ENCODE peak calls at places on chromosomes 6 and 20, in nine cellular contexts. One of them, this sample, is unnamed.

GRCh38 chr6:144332177-144332576 is 47.0 kb downstream of the UTRN start:
- DNase-seq in sigmoid colon: no peak
- DNase-seq in breast epithelium: no peak
- DNase-seq in endothelial cell of umbilical vein: no peak
- DNase-seq in stomach: no peak
- DNase-seq in GM12892: no peak
- DNase-seq in H1: no peak
- DNase-seq in GM12878: no peak
- DNase-seq in GM12891: no peak
- DNase-seq in this sample: no peak

GRCh38 chr6:81614292-81614691 is 138.2 kb downstream of the TENT5A start:
- DNase-seq in H1: no peak
- DNase-seq in breast epithelium: no peak
- DNase-seq in GM12878: no peak
- DNase-seq in endothelial cell of umbilical vein: peak; percentile 77
- DNase-seq in GM12892: no peak
- DNase-seq in sigmoid colon: no peak
- DNase-seq in stomach: peak; percentile 27
- DNase-seq in GM12891: no peak
- DNase-seq in this sample: no peak

GRCh38 chr6:4224082-4224978 is 89.0 kb upstream of the ECI2 start:
- DNase-seq in stomach: no peak
- DNase-seq in sigmoid colon: no peak
- DNase-seq in GM12878: no peak
- DNase-seq in H1: no peak
- DNase-seq in breast epithelium: no peak
- DNase-seq in endothelial cell of umbilical vein: no peak
- DNase-seq in GM12891: no peak
- DNase-seq in GM12892: no peak
- DNase-seq in this sample: no peak

GRCh38 chr6:14543971-14544620 is 426.5 kb downstream of the CD83 start:
- DNase-seq in H1: no peak
- DNase-seq in stomach: no peak
- DNase-seq in sigmoid colon: no peak
- DNase-seq in GM12892: no peak
- DNase-seq in GM12878: no peak
- DNase-seq in GM12891: no peak
- DNase-seq in endothelial cell of umbilical vein: no peak
- DNase-seq in breast epithelium: no peak
- DNase-seq in this sample: no peak

GRCh38 chr20:39112196-39112743 is 150.1 kb downstream of the DHX35 start:
- DNase-seq in endothelial cell of umbilical vein: peak; percentile 41
- DNase-seq in H1: peak; percentile 54
- DNase-seq in GM12891: peak; percentile 57
- DNase-seq in breast epithelium: no peak
- DNase-seq in GM12892: peak; percentile 47
- DNase-seq in stomach: peak; percentile 71
- DNase-seq in sigmoid colon: no peak
- DNase-seq in GM12878: no peak
- DNase-seq in this sample: peak; percentile 29

GRCh38 chr20:6091661-6092060 is 31.2 kb downstream of the FERMT1 start:
- DNase-seq in sigmoid colon: no peak
- DNase-seq in GM12891: no peak
- DNase-seq in stomach: no peak
- DNase-seq in H1: no peak
- DNase-seq in GM12892: no peak
- DNase-seq in GM12878: no peak
- DNase-seq in breast epithelium: no peak
- DNase-seq in endothelial cell of umbilical vein: no peak
- DNase-seq in this sample: no peak

GRCh38 chr6:168558686-168559085 is 117.7 kb downstream of the SMOC2 start:
- DNase-seq in endothelial cell of umbilical vein: no peak
- DNase-seq in GM12878: no peak
- DNase-seq in breast epithelium: no peak
- DNase-seq in GM12892: no peak
- DNase-seq in sigmoid colon: no peak
- DNase-seq in H1: no peak
- DNase-seq in GM12891: no peak
- DNase-seq in stomach: no peak
- DNase-seq in this sample: no peak

GRCh38 chr6:161882196-161882595 is 608.3 kb upstream of the AGPAT4 start:
- DNase-seq in GM12878: no peak
- DNase-seq in breast epithelium: no peak
- DNase-seq in GM12891: no peak
- DNase-seq in H1: no peak
- DNase-seq in sigmoid colon: no peak
- DNase-seq in GM12892: no peak
- DNase-seq in endothelial cell of umbilical vein: no peak
- DNase-seq in stomach: no peak
- DNase-seq in this sample: no peak

GRCh38 chr6:70668499-70668812 is 773 bp downstream of the SMAP1 start:
- DNase-seq in GM12892: no peak
- DNase-seq in stomach: no peak
- DNase-seq in H1: no peak
- DNase-seq in endothelial cell of umbilical vein: peak; percentile 6
- DNase-seq in breast epithelium: no peak
- DNase-seq in sigmoid colon: no peak
- DNase-seq in GM12891: no peak
- DNase-seq in GM12878: no peak
- DNase-seq in this sample: no peak

GRCh38 chr6:70669133-70669532 is 1.4 kb downstream of the SMAP1 start:
- DNase-seq in GM12892: no peak
- DNase-seq in breast epithelium: no peak
- DNase-seq in stomach: no peak
- DNase-seq in endothelial cell of umbilical vein: no peak
- DNase-seq in GM12878: no peak
- DNase-seq in H1: no peak
- DNase-seq in GM12891: no peak
- DNase-seq in sigmoid colon: no peak
- DNase-seq in this sample: no peak

GRCh38 chr6:70667256-70667710 is 400 bp upstream of the SMAP1 start:
- DNase-seq in GM12892: no peak
- DNase-seq in GM12891: no peak
- DNase-seq in endothelial cell of umbilical vein: no peak
- DNase-seq in breast epithelium: no peak
- DNase-seq in GM12878: no peak
- DNase-seq in sigmoid colon: no peak
- DNase-seq in stomach: no peak
- DNase-seq in H1: no peak
- DNase-seq in this sample: no peak

GRCh38 chr6:70666726-70667125 is 957 bp upstream of the SMAP1 start:
- DNase-seq in breast epithelium: no peak
- DNase-seq in GM12892: no peak
- DNase-seq in stomach: no peak
- DNase-seq in GM12878: no peak
- DNase-seq in endothelial cell of umbilical vein: no peak
- DNase-seq in GM12891: no peak
- DNase-seq in H1: no peak
- DNase-seq in sigmoid colon: no peak
- DNase-seq in this sample: no peak

DNA sequence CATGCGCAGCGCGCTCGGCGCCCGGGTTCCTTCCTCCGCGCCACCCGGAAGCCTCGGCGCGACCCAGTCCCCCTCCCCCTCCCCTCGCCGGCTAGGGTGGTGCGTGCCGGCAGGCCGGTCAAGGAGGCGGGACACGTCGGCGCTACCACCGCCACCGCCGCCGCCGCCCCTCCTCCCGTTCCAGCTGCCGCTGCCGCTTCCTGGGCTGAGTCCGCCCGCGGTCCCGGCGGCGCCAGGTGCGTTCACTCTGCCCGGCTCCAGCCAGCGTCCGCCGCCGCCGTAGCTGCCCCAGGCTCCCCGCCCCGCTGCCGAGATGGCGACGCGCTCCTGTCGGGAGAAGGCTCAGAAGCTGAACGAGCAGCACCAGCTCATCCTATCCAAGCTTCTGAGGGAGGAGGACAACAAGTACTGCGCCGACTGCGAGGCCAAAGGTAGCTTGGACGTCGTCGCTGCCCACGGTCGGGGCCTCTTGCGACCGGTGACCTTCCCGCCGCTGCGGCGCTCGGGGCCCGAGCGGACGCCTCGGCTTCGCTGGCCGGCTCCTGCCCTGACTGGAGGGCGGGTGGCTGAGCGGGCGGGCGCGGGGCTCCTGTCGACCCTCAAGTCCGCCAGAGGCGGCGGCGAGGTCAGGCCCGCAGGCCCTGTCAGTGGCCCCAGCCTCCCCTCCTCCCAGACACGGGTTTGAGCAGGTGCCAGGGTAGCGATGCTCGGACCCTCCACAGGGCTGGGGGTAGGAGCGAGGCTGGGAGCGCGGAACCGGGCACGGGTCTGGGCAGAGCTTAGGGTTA is at the start of gene SMAP1:
- DNase-seq in H1: peak; percentile 83
- DNase-seq in breast epithelium: peak; percentile 86
- DNase-seq in GM12878: peak; percentile 72
- DNase-seq in GM12891: peak; percentile 88
- DNase-seq in GM12892: peak; percentile 86
- DNase-seq in stomach: peak; percentile 97
- DNase-seq in endothelial cell of umbilical vein: peak; percentile 91
- DNase-seq in sigmoid colon: peak; percentile 96
- DNase-seq in this sample: peak; percentile 91
- TF ChIP-seq POLR2A in H1: peak; percentile 72
- TF ChIP-seq POLR2A in breast epithelium: no peak
- TF ChIP-seq POLR2A in GM12878: peak; percentile 95
- TF ChIP-seq POLR2A in GM12891: no peak
- TF ChIP-seq POLR2A in GM12892: peak; percentile 74
- TF ChIP-seq POLR2A in stomach: no peak
- TF ChIP-seq POLR2A in endothelial cell of umbilical vein: peak; percentile 19
- TF ChIP-seq POLR2A in sigmoid colon: no peak
- TF ChIP-seq POLR2A in this sample: peak; percentile 81

DNA sequence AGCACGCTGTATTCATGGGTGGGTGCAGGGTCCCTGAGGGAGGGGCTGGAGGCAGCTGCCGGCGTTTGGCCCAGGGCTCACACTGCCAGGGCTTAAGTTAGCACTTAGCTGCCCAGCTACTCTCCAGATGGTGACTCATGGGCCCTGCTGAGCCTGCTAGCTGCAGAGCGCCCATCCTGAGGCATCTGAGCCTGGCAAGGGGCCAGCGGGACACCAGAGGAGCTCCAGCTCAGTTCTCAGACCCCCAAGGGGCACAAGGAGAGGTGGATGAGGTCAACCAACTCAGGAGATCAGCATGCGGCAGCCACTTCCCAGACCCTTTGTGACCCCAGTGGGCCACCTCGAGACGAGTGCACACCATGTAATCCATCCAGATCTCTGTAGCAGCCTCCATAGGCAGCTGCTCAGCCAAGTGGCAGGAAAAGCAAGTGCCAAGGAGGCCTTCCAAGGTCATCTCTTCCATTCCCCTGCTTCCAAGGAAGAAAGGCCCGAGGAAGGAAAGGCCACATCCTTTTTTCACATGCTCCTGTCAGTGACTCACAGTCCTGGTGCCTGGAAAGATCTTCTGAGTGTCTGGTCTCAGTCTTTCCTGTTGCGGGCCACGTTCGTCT is 35.3 kb downstream of the FOXP4 start:
- DNase-seq in sigmoid colon: peak; percentile 80
- DNase-seq in stomach: no peak
- DNase-seq in GM12892: no peak
- DNase-seq in H1: no peak
- DNase-seq in GM12891: no peak
- DNase-seq in breast epithelium: no peak
- DNase-seq in GM12878: no peak
- DNase-seq in endothelial cell of umbilical vein: peak; percentile 85
- DNase-seq in this sample: no peak
- TF ChIP-seq POLR2AphosphoS5 in sigmoid colon: no peak
- TF ChIP-seq POLR2AphosphoS5 in stomach: no peak
- TF ChIP-seq POLR2AphosphoS5 in GM12892: no peak
- TF ChIP-seq POLR2AphosphoS5 in H1: no peak
- TF ChIP-seq POLR2AphosphoS5 in GM12891: no peak
- TF ChIP-seq POLR2AphosphoS5 in breast epithelium: no peak
- TF ChIP-seq POLR2AphosphoS5 in GM12878: no peak
- TF ChIP-seq POLR2AphosphoS5 in endothelial cell of umbilical vein: peak; percentile 32
- TF ChIP-seq POLR2AphosphoS5 in this sample: no peak

GRCh38 chr20:63861981-63862901 is 943 bp downstream of the ABHD16B start:
- DNase-seq in sigmoid colon: no peak
- DNase-seq in H1: no peak
- DNase-seq in GM12891: no peak
- DNase-seq in GM12878: no peak
- DNase-seq in stomach: no peak
- DNase-seq in endothelial cell of umbilical vein: no peak
- DNase-seq in GM12892: no peak
- DNase-seq in breast epithelium: no peak
- DNase-seq in this sample: no peak

GRCh38 chr20:63864545-63864977 is 509 bp upstream of the TPD52L2 start:
- DNase-seq in H1: no peak
- DNase-seq in stomach: no peak
- DNase-seq in GM12891: no peak
- DNase-seq in endothelial cell of umbilical vein: no peak
- DNase-seq in GM12878: no peak
- DNase-seq in sigmoid colon: no peak
- DNase-seq in GM12892: no peak
- DNase-seq in breast epithelium: no peak
- DNase-seq in this sample: no peak

GRCh38 chr20:63863021-63863797 is 1.9 kb upstream of the TPD52L2 start:
- DNase-seq in GM12891: no peak
- DNase-seq in GM12878: no peak
- DNase-seq in sigmoid colon: no peak
- DNase-seq in H1: no peak
- DNase-seq in breast epithelium: no peak
- DNase-seq in endothelial cell of umbilical vein: no peak
- DNase-seq in stomach: no peak
- DNase-seq in GM12892: no peak
- DNase-seq in this sample: no peak

GRCh38 chr20:63864978-63865640 is at the start of gene TPD52L2:
- DNase-seq in GM12891: peak; percentile 96
- DNase-seq in breast epithelium: peak; percentile 100
- DNase-seq in endothelial cell of umbilical vein: peak; percentile 99
- DNase-seq in sigmoid colon: peak; percentile 99
- DNase-seq in stomach: peak; percentile 99
- DNase-seq in GM12892: peak; percentile 96
- DNase-seq in H1: peak; percentile 98
- DNase-seq in GM12878: peak; percentile 94
- DNase-seq in this sample: peak; percentile 100

DNA sequence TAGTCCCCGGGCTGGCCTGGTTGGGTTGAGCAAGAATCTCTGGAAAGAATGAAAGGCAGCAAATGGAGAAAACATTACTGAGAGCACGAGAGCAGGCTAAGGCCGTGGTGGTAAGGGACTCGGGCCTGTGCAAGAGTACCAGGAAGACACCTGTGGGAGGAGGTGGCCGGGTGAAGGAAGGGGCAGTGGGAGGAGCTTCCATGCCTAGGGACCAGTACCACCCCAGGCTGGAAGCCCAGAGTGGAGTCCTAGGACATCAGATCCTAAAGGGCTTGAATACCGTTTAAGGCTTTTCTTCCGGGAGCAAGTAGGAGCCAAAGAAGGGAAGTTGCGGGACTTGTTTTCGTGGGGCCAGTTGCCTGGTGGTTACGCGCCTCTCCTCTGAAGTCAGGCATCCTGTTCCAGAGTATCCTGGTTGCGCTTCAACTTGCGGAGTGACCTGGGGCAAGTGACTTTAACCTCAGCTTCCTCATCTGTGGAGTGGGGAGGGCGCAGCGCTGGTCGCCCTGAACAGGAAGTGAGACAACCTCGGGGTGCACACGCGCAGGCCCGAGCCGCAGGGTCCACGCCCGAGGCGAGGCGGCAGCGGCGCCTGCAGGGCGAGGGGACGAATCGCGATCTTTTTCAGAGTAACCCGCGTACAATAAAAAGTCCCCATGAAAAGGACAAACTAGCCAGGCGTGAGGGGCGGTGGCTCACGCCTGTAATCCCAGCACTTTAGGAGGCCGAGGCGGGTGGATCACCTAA is 1.1 kb upstream of the TPD52L2 start:
- DNase-seq in breast epithelium: peak; percentile 90
- DNase-seq in GM12891: peak; percentile 90
- DNase-seq in stomach: peak; percentile 87
- DNase-seq in H1: peak; percentile 23
- DNase-seq in GM12878: peak; percentile 86
- DNase-seq in endothelial cell of umbilical vein: peak; percentile 84
- DNase-seq in GM12892: peak; percentile 90
- DNase-seq in sigmoid colon: peak; percentile 93
- DNase-seq in this sample: peak; percentile 68
- TF ChIP-seq POLR2A in breast epithelium: no peak
- TF ChIP-seq POLR2A in GM12891: peak; percentile 70
- TF ChIP-seq POLR2A in stomach: no peak
- TF ChIP-seq POLR2A in H1: no peak
- TF ChIP-seq POLR2A in GM12878: peak; percentile 78
- TF ChIP-seq POLR2A in endothelial cell of umbilical vein: no peak
- TF ChIP-seq POLR2A in GM12892: peak; percentile 74
- TF ChIP-seq POLR2A in sigmoid colon: no peak
- TF ChIP-seq POLR2A in this sample: peak; percentile 47

DNA sequence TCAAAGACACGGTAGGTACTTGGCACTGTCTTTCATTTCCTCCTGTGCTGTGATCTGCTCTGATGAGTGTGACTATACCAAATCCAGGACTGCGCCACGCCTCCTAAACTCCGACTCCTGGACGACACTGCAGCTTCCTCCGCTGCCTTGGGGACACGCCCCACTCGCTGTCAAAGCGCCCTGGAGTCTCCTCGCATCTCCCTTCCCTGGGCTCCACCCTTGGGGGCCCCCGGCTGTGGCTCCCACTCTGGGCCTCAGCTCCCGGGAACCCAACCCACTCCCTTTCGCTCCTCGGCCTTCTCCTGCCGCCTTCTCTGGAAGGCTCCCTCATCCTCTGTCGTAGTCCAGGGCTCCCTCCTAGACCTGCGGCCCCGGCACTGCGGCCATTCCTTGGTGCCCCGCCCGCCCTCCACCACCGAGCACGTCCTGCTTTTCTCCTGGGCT is 61.2 kb downstream of the RSPH3 start:
- DNase-seq in GM12891: no peak
- DNase-seq in breast epithelium: no peak
- DNase-seq in GM12878: no peak
- DNase-seq in stomach: no peak
- DNase-seq in endothelial cell of umbilical vein: no peak
- DNase-seq in sigmoid colon: no peak
- DNase-seq in H1: no peak
- DNase-seq in GM12892: no peak
- DNase-seq in this sample: peak; percentile 28
- TF ChIP-seq POLR2AphosphoS5 in GM12891: no peak
- TF ChIP-seq POLR2AphosphoS5 in breast epithelium: no peak
- TF ChIP-seq POLR2AphosphoS5 in GM12878: no peak
- TF ChIP-seq POLR2AphosphoS5 in stomach: no peak
- TF ChIP-seq POLR2AphosphoS5 in endothelial cell of umbilical vein: no peak
- TF ChIP-seq POLR2AphosphoS5 in sigmoid colon: no peak
- TF ChIP-seq POLR2AphosphoS5 in H1: no peak
- TF ChIP-seq POLR2AphosphoS5 in GM12892: no peak
- TF ChIP-seq POLR2AphosphoS5 in this sample: no peak

This sample was measured in prostate gland.